ENCODE peak calls at places on chromosomes 2 and 18, in nine cellular contexts. X is CD8-positive, alpha-beta T cell; O is SJSA1; I is heart left ventricle; W is right cardiac atrium; G is tibial nerve; Z is aorta; U is dorsolateral prefrontal cortex; L is A549. K is an unnamed sample.

GRCh38 chr2:28390241-28390856 is 2.3 kb upstream of the FOSL2 start:
- DNase-seq in X (peak; percentile 51), O (peak; percentile 94), I (peak; percentile 92), W (peak; percentile 96), G (peak; percentile 81), Z (peak; percentile 95), U (peak; percentile 88), L (peak; percentile 88), K (peak; percentile 74)

GRCh38 chr18:49155410-49155809 is 204.6 kb upstream of the SMAD7 start:
- DNase-seq in X (no peak), O (no peak), I (no peak), W (no peak), G (no peak), Z (no peak), U (no peak), L (no peak), K (no peak)

GRCh38 chr2:206353685-206354084 is 79.2 kb downstream of the ZDBF2 start:
- DNase-seq in X (no peak), O (no peak), I (no peak), W (no peak), G (no peak), Z (no peak), U (no peak), L (no peak), K (no peak)

GRCh38 chr2:33419548-33420255 is 56.7 kb upstream of the RASGRP3 start:
- DNase-seq in X (no peak), O (no peak), I (no peak), W (no peak), G (no peak), Z (no peak), U (no peak), L (no peak), K (no peak)

GRCh38 chr2:219469186-219469724 is 29.4 kb upstream of the GMPPA start:
- DNase-seq in X (no peak), O (peak; percentile 87), I (no peak), W (no peak), G (no peak), Z (no peak), U (no peak), L (peak; percentile 55), K (no peak)

GRCh38 chr2:109058215-109058614 is 69.2 kb upstream of the EDAR start:
- DNase-seq in X (no peak), O (no peak), I (peak; percentile 47), W (no peak), G (no peak), Z (no peak), U (no peak), L (no peak), K (peak; percentile 40)

GRCh38 chr18:79511671-79512301 is 116.1 kb downstream of the NFATC1 start:
- DNase-seq in X (no peak), O (peak; percentile 41), I (no peak), W (no peak), G (no peak), Z (peak; percentile 75), U (peak; percentile 25), L (no peak), K (no peak)

GRCh38 chr2:202115385-202116060 is 42.5 kb downstream of the KIAA2012 start:
- DNase-seq in X (no peak), O (no peak), I (no peak), W (no peak), G (no peak), Z (no peak), U (no peak), L (no peak), K (no peak)

GRCh38 chr2:231674587-231675334 is 33.6 kb upstream of the PTMA start:
- DNase-seq in X (peak; percentile 37), O (peak; percentile 77), I (peak; percentile 76), W (peak; percentile 87), G (peak; percentile 67), Z (peak; percentile 91), U (peak; percentile 73), L (no peak), K (peak; percentile 72)

GRCh38 chr2:177429688-177430325 is 37.2 kb downstream of the AGPS start:
- DNase-seq in X (no peak), O (peak; percentile 95), I (no peak), W (no peak), G (no peak), Z (no peak), U (no peak), L (no peak), K (no peak)

GRCh38 chr2:20972110-20972509 is 71.8 kb downstream of the APOB start:
- DNase-seq in X (no peak), O (no peak), I (no peak), W (no peak), G (no peak), Z (no peak), U (no peak), L (no peak), K (no peak)

GRCh38 chr2:113219889-113220641 is 46.3 kb downstream of the PSD4 start:
- DNase-seq in X (no peak), O (no peak), I (peak; percentile 71), W (peak; percentile 85), G (peak; percentile 43), Z (peak; percentile 81), U (no peak), L (peak; percentile 64), K (no peak)

GRCh38 chr2:41495050-41495449 is 552.8 kb upstream of the PKDCC start:
- DNase-seq in X (no peak), O (no peak), I (no peak), W (no peak), G (no peak), Z (no peak), U (no peak), L (no peak), K (no peak)

GRCh38 chr2:102806250-102806837 is 44.5 kb downstream of the TMEM182 start:
- DNase-seq in X (peak; percentile 8), O (peak; percentile 48), I (peak; percentile 69), W (peak; percentile 83), G (peak; percentile 83), Z (peak; percentile 78), U (peak; percentile 43), L (peak; percentile 54), K (peak; percentile 61)

GRCh38 chr2:233429175-233429897 is 75.0 kb downstream of the DGKD start:
- DNase-seq in X (no peak), O (no peak), I (no peak), W (no peak), G (no peak), Z (no peak), U (no peak), L (no peak), K (no peak)

GRCh38 chr2:58473165-58473564 is 232.0 kb upstream of the FANCL start:
- DNase-seq in X (no peak), O (no peak), I (no peak), W (no peak), G (no peak), Z (no peak), U (no peak), L (no peak), K (no peak)

GRCh38 chr2:118632921-118633320 is 214.5 kb downstream of the EN1 start:
- DNase-seq in X (no peak), O (no peak), I (no peak), W (no peak), G (no peak), Z (no peak), U (no peak), L (no peak), K (no peak)

GRCh38 chr2:153222231-153223165 is 256.1 kb downstream of the RPRM start:
- DNase-seq in X (no peak), O (no peak), I (no peak), W (peak; percentile 37), G (no peak), Z (no peak), U (no peak), L (no peak), K (no peak)

GRCh38 chr2:26605195-26605968 is 35.8 kb downstream of the CIB4 start:
- DNase-seq in X (no peak), O (peak; percentile 40), I (no peak), W (no peak), G (peak; percentile 65), Z (no peak), U (no peak), L (peak; percentile 73), K (peak; percentile 70)

GRCh38 chr2:53945538-53945937 is 25.3 kb downstream of the PSME4 start:
- DNase-seq in X (no peak), O (no peak), I (no peak), W (no peak), G (no peak), Z (no peak), U (no peak), L (no peak), K (no peak)

GRCh38 chr18:61732854-61733253 is 160.0 kb downstream of the RNF152 start:
- DNase-seq in X (no peak), O (no peak), I (no peak), W (peak; percentile 74), G (no peak), Z (peak; percentile 78), U (no peak), L (no peak), K (no peak)
- H3K27ac ChIP-seq in X (no peak overlapping the region), O (no peak overlapping the region), I (peak overlapping the region; percentile 81), W (peak overlapping the region; percentile 14), G (no peak overlapping the region), Z (no peak overlapping the region), U (peak overlapping the region; percentile 84), L (no peak overlapping the region), K (no peak overlapping the region)

GRCh38 chr2:227610123-227610522 is 4.5 kb downstream of the SCYGR3 start:
- DNase-seq in X (no peak), O (no peak), I (no peak), W (no peak), G (no peak), Z (no peak), U (no peak), L (no peak), K (no peak)
- H3K27ac ChIP-seq in X (no peak overlapping the region), O (no peak overlapping the region), I (no peak overlapping the region), W (no peak overlapping the region), G (no peak overlapping the region), Z (no peak overlapping the region), U (no peak overlapping the region), L (no peak overlapping the region), K (no peak overlapping the region)

DNA sequence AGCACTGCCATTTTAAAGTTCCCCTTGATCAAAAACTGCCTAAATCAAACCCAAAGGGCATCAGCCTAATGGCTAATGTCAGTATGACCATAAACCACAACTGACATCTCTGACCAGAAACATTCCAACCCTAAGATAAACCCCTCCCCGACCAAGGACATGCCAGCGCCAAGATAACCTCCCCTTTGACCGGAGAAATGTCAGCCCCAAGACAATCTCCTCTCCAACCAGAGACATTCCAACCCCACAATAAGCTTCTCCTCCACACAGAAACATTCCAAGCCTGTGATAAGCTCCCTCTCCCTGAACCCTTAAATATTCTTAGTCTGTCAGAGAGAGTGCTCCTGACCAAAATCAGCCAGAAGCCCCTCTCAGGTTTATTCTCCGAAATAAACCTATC is 188.3 kb upstream of the MSH6 start:
- DNase-seq in X (no peak), O (no peak), I (no peak), W (no peak), G (no peak), Z (no peak), U (no peak), L (no peak), K (no peak)
- H3K27ac ChIP-seq in X (no peak overlapping the region), O (no peak overlapping the region), I (no peak overlapping the region), W (no peak overlapping the region), G (no peak overlapping the region), Z (no peak overlapping the region), U (no peak overlapping the region), L (no peak overlapping the region), K (no peak overlapping the region)

DNA sequence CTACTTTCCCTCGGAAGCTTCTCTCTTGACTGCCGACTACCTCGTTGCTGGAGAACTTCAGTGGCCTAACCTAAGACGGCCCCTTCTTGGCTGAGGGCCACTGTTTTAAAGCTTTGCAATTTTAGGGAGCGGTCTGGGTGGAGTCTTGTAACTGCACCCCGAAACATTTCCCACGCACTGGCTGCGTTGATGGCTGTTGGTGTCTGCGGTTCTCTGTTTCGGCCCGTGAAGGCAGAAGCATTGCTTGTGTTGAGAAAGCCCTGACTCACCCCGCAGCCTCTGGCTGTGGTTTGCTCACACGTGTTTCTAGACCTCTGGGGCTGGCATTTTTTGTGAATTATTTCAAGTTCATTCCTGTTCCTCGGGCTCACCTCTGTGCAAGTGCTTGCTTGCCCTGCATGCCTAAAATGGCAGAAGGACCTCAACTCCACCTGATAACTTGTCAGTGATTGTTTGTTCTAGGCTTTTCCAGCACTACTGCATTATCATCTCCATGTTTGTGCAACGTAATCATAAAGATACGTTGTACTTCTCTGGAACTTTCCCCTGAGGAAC is 94.1 kb upstream of the DLX2 start:
- DNase-seq in X (no peak), O (no peak), I (peak; percentile 32), W (no peak), G (no peak), Z (no peak), U (no peak), L (no peak), K (no peak)
- H3K27ac ChIP-seq in X (no peak overlapping the region), O (no peak overlapping the region), I (no peak overlapping the region), W (no peak overlapping the region), G (no peak overlapping the region), Z (no peak overlapping the region), U (no peak overlapping the region), L (no peak overlapping the region), K (no peak overlapping the region)